ENCODE peak calls at places on chromosomes 4 and X, in eight cellular contexts. E is fibroblast of lung; Z is body of pancreas; Q is naive thymus-derived CD4-positive, alpha-beta T cell; V is suprapubic skin; P is breast epithelium; I is IMR-90; G is CD8-positive, alpha-beta memory T cell. K is an unnamed sample.
A peak's percentile ranks its signal among the peaks of the same experiment; 100 is the strongest.

GRCh38 chr4:55468724-55469123 is 73.0 kb downstream of the TMEM165 start:
- DNase-seq in E (peak; percentile 78), Z (no peak), Q (no peak), V (no peak), P (no peak), I (peak; percentile 88), G (no peak), K (no peak)

GRCh38 chr4:40493160-40493559 is 136.5 kb downstream of the RBM47 start:
- DNase-seq in E (no peak), Z (no peak), Q (no peak), V (no peak), P (no peak), I (no peak), G (no peak), K (no peak)

GRCh38 chr4:123244233-123244632 is 152.4 kb upstream of the SPRY1 start:
- DNase-seq in E (peak; percentile 58), Z (no peak), Q (no peak), V (no peak), P (peak; percentile 58), I (peak; percentile 65), G (no peak), K (peak; percentile 12)

GRCh38 chr4:1842993-1843448 is 12.9 kb downstream of the LETM1 start:
- DNase-seq in E (peak; percentile 87), Z (no peak), Q (no peak), V (no peak), P (no peak), I (peak; percentile 94), G (no peak), K (no peak)

GRCh38 chrX:50458483-50458882 is 12.1 kb downstream of the DGKK start:
- DNase-seq in E (no peak), Z (no peak), Q (no peak), V (no peak), P (no peak), I (no peak), G (no peak), K (no peak)

GRCh38 chr4:128525939-128526630 is 238.5 kb upstream of the PGRMC2 start:
- DNase-seq in E (peak; percentile 84), Z (peak; percentile 21), Q (no peak), V (no peak), P (no peak), I (peak; percentile 78), G (no peak), K (no peak)

GRCh38 chr4:86706923-86707597 is 112.9 kb downstream of the PTPN13 start:
- DNase-seq in E (peak; percentile 46), Z (no peak), Q (no peak), V (no peak), P (no peak), I (peak; percentile 11), G (no peak), K (no peak)

GRCh38 chr4:17618926-17619325 is 4.5 kb downstream of the MED28 start:
- DNase-seq in E (no peak), Z (no peak), Q (no peak), V (no peak), P (no peak), I (no peak), G (no peak), K (no peak)

GRCh38 chr4:3261411-3262207 is 12.7 kb downstream of the MSANTD1 start:
- DNase-seq in E (no peak), Z (no peak), Q (no peak), V (peak; percentile 77), P (no peak), I (no peak), G (no peak), K (no peak)

GRCh38 chr4:52716364-52717151 is 34.7 kb downstream of the ERVMER34-1 start:
- DNase-seq in E (no peak), Z (no peak), Q (no peak), V (no peak), P (no peak), I (no peak), G (no peak), K (no peak)

GRCh38 chr4:135319685-135320084 is 1118.1 kb upstream of the PABPC4L start:
- DNase-seq in E (peak; percentile 1), Z (no peak), Q (no peak), V (no peak), P (no peak), I (no peak), G (no peak), K (no peak)

GRCh38 chr4:88812976-88813375 is 115.3 kb upstream of the NAP1L5 start:
- DNase-seq in E (no peak), Z (no peak), Q (no peak), V (no peak), P (no peak), I (no peak), G (no peak), K (no peak)
- H3K4me1 ChIP-seq in E (no peaks in the 10 kb centered on the region), Z (peaks cover 83% of the 10 kb centered on the region), Q (no peaks in the 10 kb centered on the region), V (peaks cover 22% of the 10 kb centered on the region), P (no peaks in the 10 kb centered on the region), I (no peaks in the 10 kb centered on the region), G (no peaks in the 10 kb centered on the region), K (no peaks in the 10 kb centered on the region)

GRCh38 chr4:121145430-121145829 is 18.7 kb downstream of the TNIP3 start:
- DNase-seq in E (no peak), Z (no peak), Q (no peak), V (no peak), P (no peak), I (no peak), G (no peak), K (no peak)
- H3K4me1 ChIP-seq in E (no peaks in the 10 kb centered on the region), Z (no peaks in the 10 kb centered on the region), Q (peaks cover under 1% of the 10 kb centered on the region), V (no peaks in the 10 kb centered on the region), P (no peaks in the 10 kb centered on the region), I (no peaks in the 10 kb centered on the region), G (peaks cover 3% of the 10 kb centered on the region), K (peaks cover 7% of the 10 kb centered on the region)

DNA sequence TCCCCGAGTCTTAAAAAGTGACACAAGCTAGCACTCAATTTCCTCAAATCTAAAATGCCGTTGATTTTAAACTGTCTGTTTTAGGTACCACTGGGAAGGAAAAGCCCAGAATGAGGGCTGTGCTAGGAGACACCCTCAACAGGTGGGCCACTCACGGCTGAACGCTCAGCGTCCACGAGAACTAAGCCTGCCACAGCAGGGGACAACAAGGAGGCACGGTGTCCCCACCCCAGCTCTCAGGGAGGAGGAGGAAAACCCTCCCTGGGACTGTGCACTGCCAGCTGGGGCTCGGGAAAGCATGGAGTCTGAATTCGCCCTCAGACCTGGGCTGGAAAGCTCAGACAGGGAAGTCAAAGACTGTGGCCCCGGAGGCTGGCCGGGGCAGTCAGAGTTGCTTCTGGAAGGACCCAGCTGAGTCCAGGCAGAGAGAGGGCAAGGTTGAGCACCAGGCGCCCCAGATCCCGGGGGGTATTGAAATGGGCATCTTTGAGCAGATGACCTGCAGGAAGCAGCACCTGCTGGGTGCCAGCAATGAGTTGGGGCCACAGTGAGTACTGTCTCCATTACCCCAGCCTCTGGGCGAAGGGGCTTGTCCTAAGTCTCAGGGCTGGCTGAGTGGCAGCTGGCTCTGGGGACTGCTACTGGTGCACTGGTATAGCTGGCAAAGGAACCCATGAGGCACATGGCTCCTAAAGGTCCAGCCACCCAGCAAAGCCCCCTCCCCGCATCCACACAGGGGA is 769 bp upstream of the CPZ start:
- DNase-seq in E (no peak), Z (no peak), Q (no peak), V (no peak), P (no peak), I (no peak), G (no peak), K (no peak)
- H3K4me1 ChIP-seq in E (peaks cover 3% of the 10 kb centered on the region), Z (peaks cover 8% of the 10 kb centered on the region), Q (no peaks in the 10 kb centered on the region), V (peaks cover 26% of the 10 kb centered on the region), P (no peaks in the 10 kb centered on the region), I (peaks cover 9% of the 10 kb centered on the region), G (no peaks in the 10 kb centered on the region), K (no peaks in the 10 kb centered on the region)

GRCh38 chr4:85499573-85499972 is 24.6 kb downstream of the ARHGAP24 start:
- DNase-seq in E (no peak), Z (no peak), Q (no peak), V (no peak), P (no peak), I (no peak), G (no peak), K (no peak)
- H3K4me1 ChIP-seq in E (peaks cover 19% of the 10 kb centered on the region), Z (peaks cover 37% of the 10 kb centered on the region), Q (no peaks in the 10 kb centered on the region), V (peaks cover 39% of the 10 kb centered on the region), P (no peaks in the 10 kb centered on the region), I (peaks cover 2% of the 10 kb centered on the region), G (no peaks in the 10 kb centered on the region), K (no peaks in the 10 kb centered on the region)

GRCh38 chrX:2701600-2701999 is 10.5 kb downstream of the CD99 start:
- DNase-seq in E (no peak), Z (no peak), Q (no peak), V (no peak), P (no peak), I (no peak), G (no peak), K (no peak)
- H3K4me1 ChIP-seq in E (peaks cover 22% of the 10 kb centered on the region), Z (peaks cover 45% of the 10 kb centered on the region), Q (peaks cover 45% of the 10 kb centered on the region), V (peaks cover 83% of the 10 kb centered on the region), P (no peaks in the 10 kb centered on the region), I (peaks cover 15% of the 10 kb centered on the region), G (peaks cover 90% of the 10 kb centered on the region), K (peaks cover 75% of the 10 kb centered on the region)

GRCh38 chr4:151426513-151426912 is 17.5 kb downstream of the FHIP1A start:
- DNase-seq in E (no peak), Z (no peak), Q (no peak), V (no peak), P (no peak), I (no peak), G (no peak), K (no peak)

GRCh38 chr4:151430737-151431457 is 21.9 kb downstream of the FHIP1A start:
- DNase-seq in E (no peak), Z (no peak), Q (no peak), V (no peak), P (no peak), I (no peak), G (no peak), K (no peak)

GRCh38 chr4:151427268-151427667 is 18.3 kb downstream of the FHIP1A start:
- DNase-seq in E (no peak), Z (no peak), Q (no peak), V (no peak), P (no peak), I (no peak), G (no peak), K (no peak)

GRCh38 chr4:151429957-151430548 is 21.1 kb downstream of the FHIP1A start:
- DNase-seq in E (no peak), Z (no peak), Q (no peak), V (no peak), P (no peak), I (no peak), G (no peak), K (no peak)

DNA sequence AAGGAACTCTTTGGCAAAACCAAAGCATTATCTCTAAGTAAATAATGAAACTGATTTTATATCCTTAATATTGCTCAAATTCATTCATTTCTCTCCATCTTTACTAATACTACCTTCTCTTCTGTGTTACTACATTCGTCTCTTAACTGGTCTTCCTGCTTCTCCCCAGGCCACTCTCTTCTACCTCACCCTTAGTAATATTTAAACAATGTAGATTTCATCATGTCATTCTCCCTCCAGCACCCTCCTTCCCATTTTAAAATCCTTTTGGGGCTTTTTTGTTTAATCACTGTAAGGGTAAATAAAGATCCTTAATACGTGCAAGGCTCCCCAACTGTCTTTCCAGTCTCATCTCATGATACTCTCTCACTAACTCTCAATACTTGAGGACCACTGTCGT is 19.4 kb downstream of the FHIP1A start:
- DNase-seq in E (no peak), Z (no peak), Q (no peak), V (no peak), P (no peak), I (no peak), G (no peak), K (no peak)
- H3K4me1 ChIP-seq in E (no peaks in the 10 kb centered on the region), Z (peaks cover 33% of the 10 kb centered on the region), Q (no peaks in the 10 kb centered on the region), V (peaks cover 10% of the 10 kb centered on the region), P (no peaks in the 10 kb centered on the region), I (no peaks in the 10 kb centered on the region), G (no peaks in the 10 kb centered on the region), K (no peaks in the 10 kb centered on the region)

K was measured in CD8-positive, alpha-beta T cell.